ENCODE peak calls at places on chromosomes 1 and 21, in nine cellular contexts. One of them, this sample, is unnamed.

GRCh38 chr1:62286778-62287224 is 32.4 kb downstream of the KANK4 start:
- DNase-seq in sigmoid colon: no peak
- DNase-seq in Peyer's patch: no peak
- DNase-seq in left lung: no peak
- DNase-seq in left ventricle myocardium inferior: no peak
- DNase-seq in activated CD8-positive, alpha-beta T cell treated with anti-CD3 and anti-CD28 coated beads for 36 hours: no peak
- DNase-seq in DND-41: no peak
- DNase-seq in GM13977: no peak
- DNase-seq in IMR-90: no peak
- DNase-seq in this sample: no peak

GRCh38 chr1:151171190-151171589 is 4.6 kb downstream of the TMOD4 start:
- DNase-seq in sigmoid colon: no peak
- DNase-seq in Peyer's patch: no peak
- DNase-seq in left lung: no peak
- DNase-seq in left ventricle myocardium inferior: no peak
- DNase-seq in activated CD8-positive, alpha-beta T cell treated with anti-CD3 and anti-CD28 coated beads for 36 hours: no peak
- DNase-seq in DND-41: no peak
- DNase-seq in GM13977: no peak
- DNase-seq in IMR-90: no peak
- DNase-seq in this sample: no peak

GRCh38 chr1:55039342-55040082 is at the start of gene PCSK9:
- DNase-seq in sigmoid colon: no peak
- DNase-seq in Peyer's patch: no peak
- DNase-seq in left lung: peak; percentile 59
- DNase-seq in left ventricle myocardium inferior: no peak
- DNase-seq in activated CD8-positive, alpha-beta T cell treated with anti-CD3 and anti-CD28 coated beads for 36 hours: no peak
- DNase-seq in DND-41: no peak
- DNase-seq in GM13977: no peak
- DNase-seq in IMR-90: no peak
- DNase-seq in this sample: no peak

GRCh38 chr1:30420519-30421050 is 302.8 kb downstream of the MATN1 start:
- DNase-seq in sigmoid colon: peak; percentile 53
- DNase-seq in Peyer's patch: peak; percentile 18
- DNase-seq in left lung: no peak
- DNase-seq in left ventricle myocardium inferior: no peak
- DNase-seq in activated CD8-positive, alpha-beta T cell treated with anti-CD3 and anti-CD28 coated beads for 36 hours: no peak
- DNase-seq in DND-41: no peak
- DNase-seq in GM13977: no peak
- DNase-seq in IMR-90: no peak
- DNase-seq in this sample: no peak

GRCh38 chr1:81388435-81388834 is 412.3 kb upstream of the ADGRL2 start:
- DNase-seq in sigmoid colon: no peak
- DNase-seq in Peyer's patch: no peak
- DNase-seq in left lung: no peak
- DNase-seq in left ventricle myocardium inferior: no peak
- DNase-seq in activated CD8-positive, alpha-beta T cell treated with anti-CD3 and anti-CD28 coated beads for 36 hours: no peak
- DNase-seq in DND-41: no peak
- DNase-seq in GM13977: no peak
- DNase-seq in IMR-90: no peak
- DNase-seq in this sample: no peak

GRCh38 chr1:24752305-24752704 is 7.1 kb downstream of the CLIC4 start:
- DNase-seq in sigmoid colon: no peak
- DNase-seq in Peyer's patch: no peak
- DNase-seq in left lung: no peak
- DNase-seq in left ventricle myocardium inferior: no peak
- DNase-seq in activated CD8-positive, alpha-beta T cell treated with anti-CD3 and anti-CD28 coated beads for 36 hours: no peak
- DNase-seq in DND-41: no peak
- DNase-seq in GM13977: no peak
- DNase-seq in IMR-90: no peak
- DNase-seq in this sample: no peak

GRCh38 chr1:9705337-9706098 is 54.0 kb downstream of the PIK3CD start:
- DNase-seq in sigmoid colon: no peak
- DNase-seq in Peyer's patch: no peak
- DNase-seq in left lung: no peak
- DNase-seq in left ventricle myocardium inferior: no peak
- DNase-seq in activated CD8-positive, alpha-beta T cell treated with anti-CD3 and anti-CD28 coated beads for 36 hours: no peak
- DNase-seq in DND-41: no peak
- DNase-seq in GM13977: no peak
- DNase-seq in IMR-90: peak; percentile 64
- DNase-seq in this sample: no peak

GRCh38 chr1:208235983-208236761 is 8.0 kb downstream of the PLXNA2 start:
- DNase-seq in sigmoid colon: peak; percentile 83
- DNase-seq in Peyer's patch: peak; percentile 79
- DNase-seq in left lung: peak; percentile 62
- DNase-seq in left ventricle myocardium inferior: peak; percentile 58
- DNase-seq in activated CD8-positive, alpha-beta T cell treated with anti-CD3 and anti-CD28 coated beads for 36 hours: peak; percentile 35
- DNase-seq in DND-41: peak; percentile 21
- DNase-seq in GM13977: no peak
- DNase-seq in IMR-90: peak; percentile 71
- DNase-seq in this sample: peak; percentile 32

GRCh38 chr1:171221665-171222591 is 26.4 kb upstream of the FMO1 start:
- DNase-seq in sigmoid colon: no peak
- DNase-seq in Peyer's patch: no peak
- DNase-seq in left lung: no peak
- DNase-seq in left ventricle myocardium inferior: no peak
- DNase-seq in activated CD8-positive, alpha-beta T cell treated with anti-CD3 and anti-CD28 coated beads for 36 hours: no peak
- DNase-seq in DND-41: no peak
- DNase-seq in GM13977: no peak
- DNase-seq in IMR-90: peak; percentile 22
- DNase-seq in this sample: no peak

GRCh38 chr1:168234846-168235547 is 9.2 kb downstream of the SFT2D2 start:
- DNase-seq in sigmoid colon: no peak
- DNase-seq in Peyer's patch: peak; percentile 54
- DNase-seq in left lung: no peak
- DNase-seq in left ventricle myocardium inferior: no peak
- DNase-seq in activated CD8-positive, alpha-beta T cell treated with anti-CD3 and anti-CD28 coated beads for 36 hours: peak; percentile 59
- DNase-seq in DND-41: peak; percentile 42
- DNase-seq in GM13977: peak; percentile 61
- DNase-seq in IMR-90: peak; percentile 43
- DNase-seq in this sample: peak; percentile 51

GRCh38 chr1:97331165-97331564 is 589.7 kb downstream of the DPYD start:
- DNase-seq in sigmoid colon: peak; percentile 19
- DNase-seq in Peyer's patch: no peak
- DNase-seq in left lung: no peak
- DNase-seq in left ventricle myocardium inferior: no peak
- DNase-seq in activated CD8-positive, alpha-beta T cell treated with anti-CD3 and anti-CD28 coated beads for 36 hours: no peak
- DNase-seq in DND-41: no peak
- DNase-seq in GM13977: no peak
- DNase-seq in IMR-90: no peak
- DNase-seq in this sample: no peak

GRCh38 chr1:69244211-69244610 is 323.5 kb upstream of the LRRC7 start:
- DNase-seq in sigmoid colon: no peak
- DNase-seq in Peyer's patch: no peak
- DNase-seq in left lung: no peak
- DNase-seq in left ventricle myocardium inferior: no peak
- DNase-seq in activated CD8-positive, alpha-beta T cell treated with anti-CD3 and anti-CD28 coated beads for 36 hours: no peak
- DNase-seq in DND-41: no peak
- DNase-seq in GM13977: no peak
- DNase-seq in IMR-90: no peak
- DNase-seq in this sample: no peak

GRCh38 chr1:10629091-10629815 is 154.5 kb downstream of the PEX14 start:
- DNase-seq in sigmoid colon: peak; percentile 65
- DNase-seq in Peyer's patch: no peak
- DNase-seq in left lung: no peak
- DNase-seq in left ventricle myocardium inferior: no peak
- DNase-seq in activated CD8-positive, alpha-beta T cell treated with anti-CD3 and anti-CD28 coated beads for 36 hours: no peak
- DNase-seq in DND-41: no peak
- DNase-seq in GM13977: no peak
- DNase-seq in IMR-90: no peak
- DNase-seq in this sample: no peak

GRCh38 chr1:151326619-151327222 is 495 bp downstream of the PI4KB start:
- DNase-seq in sigmoid colon: peak; percentile 76
- DNase-seq in Peyer's patch: peak; percentile 73
- DNase-seq in left lung: peak; percentile 79
- DNase-seq in left ventricle myocardium inferior: peak; percentile 47
- DNase-seq in activated CD8-positive, alpha-beta T cell treated with anti-CD3 and anti-CD28 coated beads for 36 hours: peak; percentile 78
- DNase-seq in DND-41: peak; percentile 68
- DNase-seq in GM13977: peak; percentile 89
- DNase-seq in IMR-90: peak; percentile 49
- DNase-seq in this sample: peak; percentile 89

GRCh38 chr1:115179397-115179835 is 90.1 kb upstream of the TSPAN2 start:
- DNase-seq in sigmoid colon: no peak
- DNase-seq in Peyer's patch: no peak
- DNase-seq in left lung: peak; percentile 47
- DNase-seq in left ventricle myocardium inferior: peak; percentile 76
- DNase-seq in activated CD8-positive, alpha-beta T cell treated with anti-CD3 and anti-CD28 coated beads for 36 hours: no peak
- DNase-seq in DND-41: no peak
- DNase-seq in GM13977: no peak
- DNase-seq in IMR-90: peak; percentile 98
- DNase-seq in this sample: no peak
- TF ChIP-seq CTCF in sigmoid colon: no peak
- TF ChIP-seq CTCF in Peyer's patch: no peak
- TF ChIP-seq CTCF in left lung: no peak
- TF ChIP-seq CTCF in left ventricle myocardium inferior: no peak
- TF ChIP-seq CTCF in activated CD8-positive, alpha-beta T cell treated with anti-CD3 and anti-CD28 coated beads for 36 hours: no peak
- TF ChIP-seq CTCF in DND-41: no peak
- TF ChIP-seq CTCF in GM13977: no peak
- TF ChIP-seq CTCF in IMR-90: peak; percentile 6
- TF ChIP-seq CTCF in this sample: no peak

DNA sequence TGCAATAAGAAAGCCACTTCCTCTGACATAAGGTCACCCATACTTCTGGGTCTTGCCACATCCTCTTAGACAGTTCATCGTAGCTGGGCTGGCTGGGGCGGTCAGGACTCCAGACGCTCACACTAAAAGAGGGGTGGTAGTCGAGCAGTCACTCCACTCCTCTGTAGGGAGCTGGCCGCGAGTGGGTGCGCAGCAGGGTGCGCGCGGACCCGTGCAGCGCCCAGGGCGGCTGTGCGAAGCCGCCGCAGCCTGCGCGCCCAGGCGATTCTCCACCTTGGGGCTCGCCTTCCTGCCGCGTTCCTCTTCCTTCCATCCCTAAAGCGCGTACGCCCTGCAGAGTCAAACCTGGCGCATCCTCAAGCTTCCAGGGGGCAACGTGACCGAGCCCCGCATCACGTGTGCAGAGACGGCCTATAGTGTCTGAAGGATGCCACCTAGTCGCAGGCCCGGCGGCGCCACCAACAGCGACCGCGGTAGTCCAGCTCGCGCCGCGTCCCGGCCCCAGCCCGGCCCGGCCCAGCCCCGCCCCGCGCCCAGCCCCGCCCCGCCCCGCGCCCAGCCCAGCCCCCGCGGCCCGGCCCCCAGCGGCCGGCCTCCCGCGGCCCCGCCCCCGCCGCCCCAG is 360 bp upstream of the PRDX6 start:
- DNase-seq in sigmoid colon: peak; percentile 97
- DNase-seq in Peyer's patch: peak; percentile 95
- DNase-seq in left lung: peak; percentile 94
- DNase-seq in left ventricle myocardium inferior: peak; percentile 94
- DNase-seq in activated CD8-positive, alpha-beta T cell treated with anti-CD3 and anti-CD28 coated beads for 36 hours: peak; percentile 84
- DNase-seq in DND-41: peak; percentile 81
- DNase-seq in GM13977: peak; percentile 95
- DNase-seq in IMR-90: peak; percentile 78
- DNase-seq in this sample: peak; percentile 98
- TF ChIP-seq CTCF in sigmoid colon: no peak
- TF ChIP-seq CTCF in Peyer's patch: no peak
- TF ChIP-seq CTCF in left lung: no peak
- TF ChIP-seq CTCF in left ventricle myocardium inferior: no peak
- TF ChIP-seq CTCF in activated CD8-positive, alpha-beta T cell treated with anti-CD3 and anti-CD28 coated beads for 36 hours: no peak
- TF ChIP-seq CTCF in DND-41: no peak
- TF ChIP-seq CTCF in GM13977: peak; percentile 17
- TF ChIP-seq CTCF in IMR-90: no peak
- TF ChIP-seq CTCF in this sample: no peak

GRCh38 chr1:64955093-64956066 is 11.0 kb downstream of the JAK1 start:
- DNase-seq in sigmoid colon: no peak
- DNase-seq in Peyer's patch: peak; percentile 74
- DNase-seq in left lung: peak; percentile 63
- DNase-seq in left ventricle myocardium inferior: peak; percentile 33
- DNase-seq in activated CD8-positive, alpha-beta T cell treated with anti-CD3 and anti-CD28 coated beads for 36 hours: no peak
- DNase-seq in DND-41: no peak
- DNase-seq in GM13977: no peak
- DNase-seq in IMR-90: no peak
- DNase-seq in this sample: no peak
- TF ChIP-seq CTCF in sigmoid colon: no peak
- TF ChIP-seq CTCF in Peyer's patch: no peak
- TF ChIP-seq CTCF in left lung: no peak
- TF ChIP-seq CTCF in left ventricle myocardium inferior: no peak
- TF ChIP-seq CTCF in activated CD8-positive, alpha-beta T cell treated with anti-CD3 and anti-CD28 coated beads for 36 hours: no peak
- TF ChIP-seq CTCF in DND-41: no peak
- TF ChIP-seq CTCF in GM13977: no peak
- TF ChIP-seq CTCF in IMR-90: no peak
- TF ChIP-seq CTCF in this sample: no peak

DNA sequence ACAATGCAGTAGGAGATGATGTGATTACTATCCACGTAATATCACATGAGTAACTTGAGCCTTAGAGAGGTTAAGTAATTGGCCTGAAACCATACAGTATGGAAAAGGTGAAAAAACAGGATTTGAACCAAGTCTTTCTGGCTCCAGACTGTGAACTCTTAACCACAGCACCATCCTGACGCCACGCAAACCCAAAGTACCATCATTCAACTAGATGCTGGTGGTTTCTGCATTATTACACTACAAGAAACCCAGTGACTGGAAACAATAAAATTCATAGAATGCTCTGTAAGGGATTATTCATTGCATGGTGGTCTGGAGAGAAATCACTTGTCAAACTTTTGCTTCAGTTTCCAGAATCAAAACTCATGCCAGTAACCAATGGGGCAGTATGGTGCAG is 90.7 kb downstream of the MAB21L3 start:
- DNase-seq in sigmoid colon: no peak
- DNase-seq in Peyer's patch: no peak
- DNase-seq in left lung: no peak
- DNase-seq in left ventricle myocardium inferior: no peak
- DNase-seq in activated CD8-positive, alpha-beta T cell treated with anti-CD3 and anti-CD28 coated beads for 36 hours: no peak
- DNase-seq in DND-41: no peak
- DNase-seq in GM13977: no peak
- DNase-seq in IMR-90: no peak
- DNase-seq in this sample: no peak
- TF ChIP-seq CTCF in sigmoid colon: no peak
- TF ChIP-seq CTCF in Peyer's patch: no peak
- TF ChIP-seq CTCF in left lung: no peak
- TF ChIP-seq CTCF in left ventricle myocardium inferior: no peak
- TF ChIP-seq CTCF in activated CD8-positive, alpha-beta T cell treated with anti-CD3 and anti-CD28 coated beads for 36 hours: no peak
- TF ChIP-seq CTCF in DND-41: no peak
- TF ChIP-seq CTCF in GM13977: no peak
- TF ChIP-seq CTCF in IMR-90: no peak
- TF ChIP-seq CTCF in this sample: no peak

GRCh38 chr21:44267655-44268142 is 6.0 kb upstream of the DNMT3L start:
- DNase-seq in sigmoid colon: no peak
- DNase-seq in Peyer's patch: peak; percentile 71
- DNase-seq in left lung: no peak
- DNase-seq in left ventricle myocardium inferior: no peak
- DNase-seq in activated CD8-positive, alpha-beta T cell treated with anti-CD3 and anti-CD28 coated beads for 36 hours: peak; percentile 48
- DNase-seq in DND-41: no peak
- DNase-seq in GM13977: no peak
- DNase-seq in IMR-90: no peak
- DNase-seq in this sample: no peak
- TF ChIP-seq CTCF in sigmoid colon: no peak
- TF ChIP-seq CTCF in Peyer's patch: peak; percentile 45
- TF ChIP-seq CTCF in left lung: no peak
- TF ChIP-seq CTCF in left ventricle myocardium inferior: peak; percentile 44
- TF ChIP-seq CTCF in activated CD8-positive, alpha-beta T cell treated with anti-CD3 and anti-CD28 coated beads for 36 hours: no peak
- TF ChIP-seq CTCF in DND-41: peak; percentile 12
- TF ChIP-seq CTCF in GM13977: peak; percentile 31
- TF ChIP-seq CTCF in IMR-90: peak; percentile 3
- TF ChIP-seq CTCF in this sample: peak; percentile 10